ENCODE peak calls at places on chromosomes 6 and 20, in seven cellular contexts. W is HT-29; I is stimulated activated CD8-positive, alpha-beta memory T cell treated with anti-CD3 and anti-CD28 coated beads, Interleukin-15, amount 100 ng/mL, for 4 hours; L is neural crest cell; A is cerebellum; K is germinal center; C is GM12878. Z is an unnamed sample.

GRCh38 chr6:141199074-141199473 is 933.7 kb upstream of the GJE1 start:
- DNase-seq in I (no peak), L (no peak), C (no peak), K (no peak), W (no peak), A (no peak), Z (no peak)

GRCh38 chr6:50924758-50925157 is 106.1 kb downstream of the TFAP2B start:
- DNase-seq in L (no peak), C (no peak), I (no peak), W (no peak), A (no peak), K (no peak), Z (no peak)

GRCh38 chr6:170087946-170088348 is 202.9 kb downstream of the DLL1 start:
- DNase-seq in A (no peak), K (peak), W (no peak), C (peak), I (no peak), L (no peak), Z (no peak)

GRCh38 chr6:107666084-107666981 is 157.8 kb downstream of the SCML4 start:
- DNase-seq in I (no peak), C (no peak), K (no peak), A (no peak), W (peak), L (no peak), Z (no peak)

GRCh38 chr20:38751360-38751976 is 3.2 kb downstream of the ACTR5 start:
- DNase-seq in A (peak), W (peak), I (no peak), K (peak), C (no peak), L (no peak), Z (no peak)

GRCh38 chr6:10521104-10521808 is at the start of gene GCNT2:
- DNase-seq in C (no peak), W (peak), A (no peak), L (no peak), I (no peak), K (no peak), Z (no peak)

GRCh38 chr20:19283503-19283902 is 71.1 kb downstream of the SLC24A3 start:
- DNase-seq in C (no peak), L (no peak), W (no peak), K (no peak), A (no peak), I (no peak), Z (no peak)

GRCh38 chr6:15770347-15771143 is 107.7 kb upstream of the DTNBP1 start:
- DNase-seq in K (no peak), I (no peak), W (no peak), C (peak), A (no peak), L (no peak), Z (no peak)

GRCh38 chr6:136750821-136751220 is 41.5 kb downstream of the MAP3K5 start:
- DNase-seq in K (no peak), A (no peak), L (no peak), W (no peak), I (no peak), C (no peak), Z (no peak)

GRCh38 chr6:138724015-138724414 is 49.6 kb upstream of the CCDC28A start:
- DNase-seq in A (no peak), K (no peak), C (no peak), L (no peak), I (no peak), W (peak), Z (no peak)

GRCh38 chr6:107495196-107495643 is 5.3 kb downstream of the SOBP start:
- DNase-seq in A (no peak), L (no peak), C (no peak), W (no peak), K (no peak), I (no peak), Z (no peak)

GRCh38 chr6:145031001-145031400 is 704.3 kb downstream of the EPM2A start:
- DNase-seq in L (no peak), A (no peak), I (no peak), W (no peak), K (no peak), C (no peak), Z (no peak)

GRCh38 chr20:33910529-33911327 is 83.0 kb upstream of the RALY start:
- DNase-seq in W (no peak), I (no peak), L (no peak), K (no peak), C (no peak), A (no peak), Z (no peak)

GRCh38 chr6:89818977-89819335 is 638 bp downstream of the MDN1 start:
- DNase-seq in W (peak), I (no peak), K (peak), C (no peak), A (peak), L (peak), Z (no peak)

GRCh38 chr6:116941727-116942126 is 64.7 kb downstream of the RFX6 start:
- DNase-seq in K (no peak), W (peak), I (no peak), C (no peak), L (no peak), A (no peak), Z (no peak)

GRCh38 chr6:20252311-20252710 is 40.0 kb upstream of the MBOAT1 start:
- DNase-seq in A (no peak), K (no peak), C (no peak), L (no peak), I (no peak), W (no peak), Z (no peak)

GRCh38 chr6:138007014-138007472 is 100.2 kb downstream of the PERP start:
- DNase-seq in W (peak), A (no peak), C (no peak), L (no peak), K (peak), I (no peak), Z (no peak)

GRCh38 chr6:125393449-125393858 is 91.7 kb upstream of the HDDC2 start:
- DNase-seq in K (no peak), A (no peak), C (no peak), L (no peak), W (no peak), I (no peak), Z (no peak)

GRCh38 chr6:160102956-160103824 is 18.4 kb upstream of the SLC22A1 start:
- DNase-seq in L (peak), K (peak), A (no peak), C (no peak), W (peak), I (no peak), Z (no peak)

GRCh38 chr6:3432416-3432815 is 24.4 kb downstream of the SLC22A23 start:
- DNase-seq in I (no peak), A (no peak), L (no peak), K (no peak), W (no peak), C (no peak), Z (no peak)

GRCh38 chr6:89281779-89282246 is 33.3 kb downstream of the GABRR2 start:
- DNase-seq in K (peak), L (peak), I (no peak), A (no peak), C (no peak), W (peak), Z (no peak)